ENCODE peak calls at places on chromosomes 2 and 18, in eight cellular contexts. F is heart right ventricle; P is activated T-helper 1 cell treated with Interleukin-2 at 50 U/mL for 16 hours; S is T-helper 1 cell; K is cardiac muscle cell; I is stimulated activated naive CD4-positive, alpha-beta T cell; B is foreskin keratinocyte; E is activated CD4-positive, alpha-beta T cell treated with anti-CD3 and anti-CD28 coated beads, Interleukin-2, amount 50 U/mL, for 1 hour. Q is an unnamed sample.

GRCh38 chr2:114862234-114862633 is 419.8 kb downstream of the DPP10 start:
- DNase-seq in F (no peak), S (no peak), I (no peak), E (no peak), P (no peak), B (no peak), K (no peak), Q (no peak)

GRCh38 chr18:58526425-58527115 is 102.3 kb downstream of the ALPK2 start:
- DNase-seq in K (no peak), S (no peak), P (no peak), B (no peak), I (no peak), F (no peak), E (no peak), Q (no peak)

GRCh38 chr18:58263055-58263732 is 219.2 kb downstream of the NEDD4L start:
- DNase-seq in P (no peak), E (no peak), S (no peak), B (peak), I (no peak), F (no peak), K (no peak), Q (no peak)

GRCh38 chr2:37575780-37576179 is 95.7 kb downstream of the CDC42EP3 start:
- DNase-seq in S (no peak), B (no peak), K (no peak), I (no peak), E (no peak), P (no peak), F (no peak), Q (no peak)

GRCh38 chr2:137187258-137187657 is 421.9 kb downstream of the THSD7B start:
- DNase-seq in E (no peak), P (no peak), I (no peak), B (no peak), S (no peak), F (no peak), K (no peak), Q (no peak)

GRCh38 chr2:128346291-128346690 is 27.6 kb upstream of the HS6ST1 start:
- DNase-seq in S (no peak), I (no peak), B (no peak), P (no peak), E (no peak), K (no peak), F (no peak), Q (no peak)

GRCh38 chr2:224126001-224126400 is 86.9 kb upstream of the SERPINE2 start:
- DNase-seq in S (no peak), K (no peak), F (peak), E (no peak), I (no peak), P (no peak), B (no peak), Q (no peak)

GRCh38 chr2:197387179-197387578 is 47.6 kb downstream of the SF3B1 start:
- DNase-seq in I (no peak), F (no peak), P (no peak), S (no peak), K (no peak), B (no peak), E (no peak), Q (no peak)

GRCh38 chr2:190512539-190513095 is 21.9 kb downstream of the NEMP2 start:
- DNase-seq in F (no peak), S (no peak), B (no peak), I (no peak), K (no peak), E (no peak), P (no peak), Q (no peak)

GRCh38 chr18:58309610-58310239 is 265.7 kb downstream of the NEDD4L start:
- DNase-seq in F (no peak), B (no peak), S (no peak), I (no peak), K (no peak), P (no peak), E (no peak), Q (no peak)

GRCh38 chr2:52395912-52396311 is 1364.0 kb upstream of the NRXN1 start:
- DNase-seq in I (no peak), F (no peak), E (no peak), K (peak), S (no peak), P (no peak), B (no peak), Q (no peak)

GRCh38 chr2:42054657-42055430 is 7.0 kb downstream of the PKDCC start:
- DNase-seq in I (no peak), F (no peak), K (no peak), S (no peak), B (no peak), P (no peak), E (no peak), Q (no peak)

GRCh38 chr18:64974378-64975125 is 776.3 kb upstream of the CDH7 start:
- DNase-seq in B (peak), F (no peak), E (no peak), K (no peak), I (no peak), P (no peak), S (no peak), Q (no peak)

GRCh38 chr2:20663196-20664070 is 3.5 kb upstream of the GDF7 start:
- DNase-seq in I (no peak), F (no peak), S (no peak), K (no peak), B (no peak), P (no peak), E (no peak), Q (no peak)

GRCh38 chr2:64582774-64583340 is 58.7 kb downstream of the AFTPH start:
- DNase-seq in E (no peak), S (no peak), I (no peak), P (no peak), F (no peak), K (no peak), B (no peak), Q (no peak)

GRCh38 chr18:40493316-40493715 is 1461.7 kb upstream of the PIK3C3 start:
- DNase-seq in F (no peak), E (no peak), I (no peak), P (no peak), K (no peak), S (no peak), B (no peak), Q (no peak)

GRCh38 chr2:72142743-72143440 is 4.8 kb downstream of the CYP26B1 start:
- DNase-seq in E (no peak), S (no peak), F (peak), K (peak), I (no peak), P (no peak), B (no peak), Q (no peak)

GRCh38 chr18:5519448-5520362 is 24.1 kb downstream of the EPB41L3 start:
- DNase-seq in F (no peak), P (no peak), K (peak), S (no peak), B (no peak), I (no peak), E (no peak), Q (no peak)

GRCh38 chr2:237885171-237885930 is 25.9 kb downstream of the RAMP1 start:
- DNase-seq in I (no peak), F (no peak), K (no peak), S (no peak), P (no peak), B (no peak), E (no peak), Q (no peak)

Q was measured in T-cell.